ENCODE peak calls at places on chromosomes 13 and 19, in six cellular contexts. W is fibroblast of the aortic adventitia, E is AG09309, K is Caco-2, O is lower lobe of right lung, N is IMR-90. H is an unnamed sample.

GRCh38 chr19:9757544-9758501 is 10.7 kb downstream of the ZNF846 start:
- DNase-seq in W (no peak), O (no peak), N (no peak), E (no peak), K (no peak), H (no peak)

GRCh38 chr19:6260912-6261636 is 18.7 kb downstream of the MLLT1 start:
- DNase-seq in K (peak; percentile 56), N (peak; percentile 22), E (no peak), O (no peak), W (no peak), H (no peak)

GRCh38 chr19:13846533-13847032 is 30.4 kb upstream of the NANOS3 start:
- DNase-seq in N (peak; percentile 93), W (peak; percentile 75), O (peak; percentile 96), E (no peak), K (peak; percentile 81), H (peak; percentile 77)

GRCh38 chr19:8484331-8484894 is 18.0 kb downstream of the PRAM1 start:
- DNase-seq in N (no peak), K (no peak), E (no peak), O (peak; percentile 79), W (no peak), H (no peak)

GRCh38 chr13:43072394-43072793 is 49.0 kb downstream of the DNAJC15 start:
- DNase-seq in N (no peak), K (peak; percentile 37), W (no peak), O (peak; percentile 72), E (no peak), H (no peak)

GRCh38 chr19:57171551-57172081 is 4.3 kb upstream of the DUXA start:
- DNase-seq in W (peak; percentile 27), K (no peak), N (peak; percentile 39), E (no peak), O (peak; percentile 49), H (no peak)

GRCh38 chr19:35797663-35798062 is 15.0 kb downstream of the PRODH2 start:
- DNase-seq in E (no peak), N (no peak), O (no peak), K (no peak), W (no peak), H (no peak)

GRCh38 chr19:47036233-47036651 is 12.2 kb downstream of the TMEM160 start:
- DNase-seq in N (no peak), W (no peak), K (peak; percentile 68), E (no peak), O (peak; percentile 69), H (no peak)

GRCh38 chr13:96090240-96091101 is 564 bp downstream of the HS6ST3 start:
- DNase-seq in W (no peak), N (no peak), O (no peak), K (peak; percentile 25), E (no peak), H (no peak)

GRCh38 chr19:46081928-46082727 is 41.3 kb upstream of the IGFL4 start:
- DNase-seq in E (no peak), K (peak; percentile 51), N (peak; percentile 67), O (no peak), W (peak; percentile 82), H (peak; percentile 39)

GRCh38 chr19:49837009-49837310 is 14.0 kb upstream of the PTOV1 start:
- DNase-seq in E (no peak), O (no peak), K (no peak), W (no peak), N (no peak), H (no peak)

DNA sequence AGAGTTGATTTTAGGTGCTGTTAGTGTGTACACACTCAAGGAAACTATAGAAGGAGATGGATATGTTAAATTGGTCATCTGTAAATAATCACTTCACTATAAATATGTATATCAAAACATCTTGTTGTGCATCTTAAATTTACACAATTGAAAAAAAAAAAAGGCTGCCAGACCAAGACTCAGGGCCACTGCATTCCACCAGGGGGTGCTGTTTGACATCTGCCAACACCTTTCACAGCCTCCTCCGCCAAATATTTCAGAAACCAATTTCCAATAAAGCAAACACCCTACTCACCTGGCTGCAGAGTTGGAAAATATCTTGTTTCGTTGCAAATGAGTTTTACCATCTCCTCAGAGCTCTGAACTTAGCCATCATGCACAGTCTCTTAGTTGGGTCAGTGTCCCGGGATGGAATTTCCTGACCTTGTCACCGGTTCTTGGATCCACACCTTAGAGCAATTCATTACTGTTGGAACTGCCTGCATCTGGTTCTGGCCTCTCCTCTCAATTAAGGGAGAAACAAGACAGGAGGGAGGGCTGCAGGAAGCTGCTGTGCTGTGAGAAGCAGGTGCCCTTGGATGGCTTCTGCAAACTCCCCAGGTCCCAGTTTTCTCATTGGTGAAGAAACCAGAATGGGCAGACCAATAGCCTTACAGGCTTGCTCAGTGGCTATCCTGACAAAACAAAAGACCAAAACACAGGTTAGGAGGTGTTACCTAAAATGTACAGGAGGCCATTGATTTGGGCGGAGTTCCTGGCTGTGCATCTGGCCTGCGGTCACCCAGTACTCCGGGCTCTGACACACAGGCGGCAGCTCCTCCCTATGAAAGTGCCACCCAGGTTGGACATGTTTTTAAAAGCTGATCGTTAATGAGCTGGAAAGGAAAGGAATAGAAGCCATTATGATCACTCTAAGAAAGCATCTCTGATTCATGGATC is 746.6 kb downstream of the UQCRFS1 start:
- DNase-seq in E (peak; percentile 17), N (peak; percentile 15), W (peak; percentile 77), O (peak; percentile 69), K (peak; percentile 72), H (peak; percentile 28)
- TF ChIP-seq CTCF in E (peak; percentile 81), N (peak; percentile 62), W (peak; percentile 86), O (peak; percentile 79), K (peak; percentile 66), H (peak; percentile 88)

GRCh38 chr19:55600336-55601028 is 394 bp downstream of the ZNF524 start:
- DNase-seq in K (no peak), N (peak; percentile 54), O (no peak), E (no peak), W (no peak), H (no peak)

GRCh38 chr19:55599468-55600335 is at the start of the genes FIZ1 and ZNF524:
- DNase-seq in W (peak; percentile 99), E (peak; percentile 92), K (peak; percentile 99), O (peak; percentile 97), N (peak; percentile 98), H (peak; percentile 98)

GRCh38 chr19:55603115-55603514 is 2.3 kb upstream of the ZNF865 start:
- DNase-seq in W (no peak), K (no peak), E (no peak), O (no peak), N (no peak), H (no peak)

GRCh38 chr19:55602104-55603001 is 2.3 kb downstream of the ZNF524 start:
- DNase-seq in E (no peak), N (no peak), O (peak; percentile 49), W (no peak), K (no peak), H (no peak)

DNA sequence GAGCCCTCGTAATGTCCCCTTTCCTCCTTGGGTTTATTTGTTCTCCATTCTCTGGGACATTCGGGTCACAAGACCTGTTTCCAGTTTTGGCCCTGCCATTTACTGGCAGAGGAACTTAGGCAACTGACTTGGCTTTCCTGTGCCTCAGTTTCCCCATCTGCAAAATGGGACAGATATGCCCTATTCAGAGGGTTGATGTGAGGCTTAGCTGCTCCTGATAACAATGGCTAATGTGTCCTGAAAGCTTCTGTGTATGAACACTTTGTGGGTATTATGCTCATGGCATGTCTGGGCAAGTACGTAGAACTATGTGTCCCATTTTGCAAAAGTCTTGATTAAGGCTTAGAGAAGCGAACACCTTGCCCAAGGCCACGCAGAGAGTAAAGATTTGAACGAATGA is 1.0 kb downstream of the ZNF524 start:
- DNase-seq in K (no peak), N (no peak), E (no peak), O (no peak), W (no peak), H (no peak)
- H3K4me3 ChIP-seq in K (peak overlapping the region; percentile 70), N (peak overlapping the region; percentile 56), E (peak overlapping the region; percentile 62), O (peak overlapping the region; percentile 83), W (peak overlapping the region; percentile 90), H (peak overlapping the region; percentile 80)

DNA sequence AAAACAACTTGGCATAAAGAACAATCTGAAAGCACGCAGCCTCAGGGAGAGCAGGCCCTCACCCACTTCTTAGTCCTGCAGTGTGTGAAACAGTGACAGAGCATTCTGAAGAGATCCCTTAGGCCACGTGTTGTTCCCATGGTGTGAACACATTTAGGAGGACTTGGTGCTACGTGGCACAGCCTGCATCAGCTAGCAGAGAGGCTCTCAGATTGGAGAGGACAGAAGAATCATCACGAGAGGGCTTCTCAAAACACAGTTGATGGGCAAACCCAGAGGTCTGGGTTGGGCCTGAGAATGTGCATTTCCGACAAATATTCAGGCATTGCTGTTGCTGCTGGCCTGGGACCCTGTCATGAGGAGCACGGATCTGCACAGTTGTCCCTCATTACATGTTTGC is 26.1 kb upstream of the TFDP1 start:
- DNase-seq in K (no peak), O (no peak), N (no peak), W (no peak), E (no peak), H (no peak)
- TF ChIP-seq CTCF in K (no peak), O (no peak), N (no peak), W (no peak), E (no peak), H (no peak)

DNA sequence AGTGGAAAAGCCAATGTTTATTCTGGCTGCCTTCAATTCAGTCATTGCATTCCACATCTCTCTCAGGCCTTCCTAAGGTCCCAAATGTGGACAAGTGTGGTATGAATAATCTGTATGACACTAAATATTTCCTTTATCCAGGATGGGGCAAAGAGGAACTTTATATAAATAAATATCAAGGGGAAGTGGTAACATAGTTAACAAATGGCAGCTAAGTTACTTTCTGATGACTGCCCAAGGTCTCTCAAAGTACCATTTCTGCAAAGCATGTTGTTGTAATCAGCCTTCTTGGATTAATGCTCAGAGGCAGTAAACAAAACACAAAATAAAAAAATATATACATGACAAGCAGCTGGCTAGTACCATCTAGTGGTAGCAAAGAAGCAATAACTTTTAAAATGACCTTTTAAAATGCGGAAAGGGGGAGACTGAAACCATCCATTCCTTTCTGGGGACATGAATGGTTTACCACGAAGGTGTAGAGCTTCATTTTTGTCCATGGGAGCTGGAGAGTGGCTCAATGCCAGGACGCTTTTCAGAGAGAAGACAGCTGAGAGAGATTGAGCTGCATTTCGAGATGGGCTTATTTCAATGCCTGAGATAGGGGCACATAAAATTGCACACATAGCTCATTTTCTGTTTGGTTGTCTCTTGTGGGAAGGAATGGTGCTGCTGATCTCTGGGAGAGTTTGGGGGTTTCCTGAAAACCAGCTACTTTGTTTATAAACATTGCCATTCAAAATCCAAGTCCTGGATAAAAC is 259.2 kb downstream of the RFC3 start:
- DNase-seq in N (peak; percentile 1), W (peak; percentile 62), K (no peak), E (peak; percentile 34), O (no peak), H (peak; percentile 5)
- H3K4me3 ChIP-seq in N (no peak overlapping the region), W (no peak overlapping the region), K (no peak overlapping the region), E (no peak overlapping the region), O (no peak overlapping the region), H (no peak overlapping the region)

DNA sequence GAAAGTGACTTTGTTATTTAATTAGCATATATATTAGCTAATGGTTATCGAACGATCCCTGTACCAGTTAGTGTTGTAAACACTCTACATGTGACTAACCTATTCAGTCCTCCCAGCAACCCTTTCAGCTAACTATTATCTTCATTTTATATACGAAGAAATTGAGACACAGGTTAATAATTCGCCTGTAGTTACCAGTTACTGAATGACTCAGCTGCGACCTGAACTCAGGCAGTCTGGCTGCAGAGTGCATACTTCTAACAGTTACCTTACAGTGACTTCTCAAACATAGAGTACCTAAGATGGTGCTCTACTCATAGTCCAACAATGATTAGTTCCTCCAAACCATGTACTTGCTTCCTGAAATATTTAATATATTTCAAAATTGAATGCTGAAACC is 117.7 kb downstream of the FNDC3A start:
- DNase-seq in O (no peak), K (no peak), W (no peak), E (no peak), N (no peak), H (no peak)
- TF ChIP-seq CTCF in O (no peak), K (no peak), W (no peak), E (no peak), N (no peak), H (no peak)

GRCh38 chr19:15201374-15202023 is 704 bp upstream of the NOTCH3 start:
- DNase-seq in K (no peak), N (no peak), O (no peak), E (no peak), W (no peak), H (no peak)
- H3K4me3 ChIP-seq in K (peak overlapping the region; percentile 92), N (peak overlapping the region; percentile 95), O (no peak overlapping the region), E (no peak overlapping the region), W (no peak overlapping the region), H (no peak overlapping the region)

H was measured in astrocyte of the cerebellum.